ENCODE peak calls at places on chromosomes 16 and 17, in ten cellular contexts. B, Y, D, K, C, G, F, Z, U and W are unnamed samples.

GRCh38 chr17:5126719-5127488 is 11.1 kb downstream of the USP6 start:
- DNase-seq in D (no peak), U (no peak), F (no peak), Y (no peak), K (peak; percentile 21), C (no peak), B (no peak), G (no peak), Z (no peak), W (no peak)

GRCh38 chr17:33335491-33336173 is 42.5 kb upstream of the ASIC2 start:
- DNase-seq in C (no peak), G (no peak), K (no peak), D (no peak), F (peak; percentile 8), Y (no peak), Z (no peak), B (no peak), U (no peak), W (no peak)

GRCh38 chr16:86083382-86084002 is 184.5 kb downstream of the IRF8 start:
- DNase-seq in B (no peak), K (no peak), C (no peak), U (no peak), F (no peak), Z (no peak), Y (no peak), D (no peak), G (no peak), W (no peak)

GRCh38 chr16:58062821-58063220 is 37.3 kb downstream of the MMP15 start:
- DNase-seq in U (no peak), Y (no peak), D (no peak), C (peak; percentile 13), K (no peak), G (no peak), Z (no peak), B (no peak), F (no peak), W (no peak)

GRCh38 chr17:29495011-29495410 is 71.8 kb downstream of the ABHD15 start:
- DNase-seq in B (no peak), Z (no peak), C (no peak), D (no peak), Y (no peak), U (no peak), F (peak; percentile 79), K (no peak), G (peak; percentile 59), W (peak; percentile 28)

GRCh38 chr17:40153603-40154238 is 13.4 kb downstream of the CASC3 start:
- DNase-seq in K (no peak), C (no peak), F (no peak), Z (no peak), B (no peak), G (no peak), Y (no peak), U (no peak), D (no peak), W (no peak)

GRCh38 chr17:41464682-41465081 is 2.5 kb downstream of the KRT32 start:
- DNase-seq in Y (no peak), C (no peak), D (no peak), Z (no peak), K (peak; percentile 88), F (peak; percentile 99), U (no peak), G (peak; percentile 98), B (no peak), W (peak; percentile 55)

GRCh38 chr17:309361-309888 is 43.2 kb downstream of the RPH3AL start:
- DNase-seq in K (no peak), Y (no peak), F (peak; percentile 62), C (peak; percentile 64), U (peak; percentile 71), G (no peak), D (no peak), B (no peak), Z (peak; percentile 29), W (no peak)

GRCh38 chr17:19019041-19019941 is 14.7 kb upstream of the FAM83G start:
- DNase-seq in C (no peak), K (no peak), D (no peak), Z (peak; percentile 47), Y (no peak), U (no peak), B (no peak), F (no peak), G (no peak), W (no peak)

GRCh38 chr16:63005356-63005755 is 969.1 kb upstream of the CDH8 start:
- DNase-seq in Z (no peak), B (no peak), Y (no peak), U (no peak), K (no peak), G (no peak), C (no peak), F (no peak), D (no peak), W (no peak)

GRCh38 chr16:56822966-56823739 is 41.9 kb upstream of the SLC12A3 start:
- DNase-seq in F (no peak), G (no peak), U (no peak), C (peak; percentile 17), K (no peak), Y (no peak), B (no peak), D (no peak), Z (no peak), W (no peak)